ENCODE peak calls at places on chromosomes 11 and 22, in nine cellular contexts. N is heart right ventricle, W is GM23248, Y is IMR-90, H is mucosa of descending colon, X is PC-9, C is psoas muscle, I is HCT116, F is cardiac muscle cell. E is an unnamed sample.

GRCh38 chr11:31805037-31805628 is 6.0 kb downstream of the PAX6 start:
- DNase-seq in I (no peak), H (no peak), W (no peak), C (no peak), Y (no peak), X (no peak), N (no peak), F (no peak), E (no peak)

GRCh38 chr11:68335693-68336092 is 23.3 kb downstream of the LRP5 start:
- DNase-seq in I (no peak), Y (no peak), F (no peak), C (no peak), W (no peak), X (no peak), H (no peak), N (no peak), E (no peak)

GRCh38 chr11:69922596-69923111 is 103.4 kb upstream of the FGF3 start:
- DNase-seq in N (no peak), I (no peak), X (no peak), Y (no peak), C (no peak), W (no peak), H (no peak), F (no peak), E (no peak)

GRCh38 chr11:116861539-116861938 is 24.1 kb upstream of the APOA1 start:
- DNase-seq in X (no peak), H (no peak), N (no peak), W (peak; percentile 80), F (no peak), C (no peak), Y (peak; percentile 83), I (no peak), E (no peak)

GRCh38 chr11:47071871-47072270 is 104.8 kb downstream of the ARFGAP2 start:
- DNase-seq in C (no peak), Y (no peak), F (no peak), X (no peak), N (no peak), I (no peak), W (peak; percentile 12), H (no peak), E (peak; percentile 47)

GRCh38 chr22:49514656-49515055 is 313.0 kb downstream of the BRD1 start:
- DNase-seq in X (no peak), H (no peak), W (no peak), F (no peak), Y (no peak), C (no peak), N (no peak), I (no peak), E (no peak)

GRCh38 chr11:34028407-34028804 is 23.1 kb upstream of the CAPRIN1 start:
- DNase-seq in H (no peak), W (peak; percentile 85), I (no peak), F (no peak), N (peak; percentile 38), C (peak; percentile 23), Y (peak; percentile 8), X (no peak), E (no peak)

GRCh38 chr11:2772544-2773031 is 72.8 kb upstream of the KCNQ1OT1 start:
- DNase-seq in F (no peak), I (peak; percentile 31), C (no peak), W (peak; percentile 74), H (peak; percentile 20), N (no peak), Y (peak; percentile 75), X (peak; percentile 63), E (peak; percentile 3)

GRCh38 chr22:38346506-38346905 is 29.3 kb upstream of the CSNK1E start:
- DNase-seq in H (peak; percentile 43), C (no peak), N (no peak), F (no peak), W (no peak), Y (no peak), I (no peak), X (no peak), E (no peak)

GRCh38 chr11:10134975-10135481 is 159.0 kb downstream of the SBF2 start:
- DNase-seq in Y (no peak), I (no peak), C (no peak), X (no peak), W (no peak), N (no peak), H (no peak), F (no peak), E (no peak)

GRCh38 chr11:70495351-70496310 is 97.3 kb downstream of the CTTN start:
- DNase-seq in C (no peak), F (no peak), W (no peak), Y (no peak), X (no peak), H (peak; percentile 28), I (no peak), N (no peak), E (peak; percentile 19)

GRCh38 chr11:117418685-117419084 is 91.0 kb downstream of the CEP164 start:
- DNase-seq in W (no peak), I (no peak), F (no peak), N (no peak), X (no peak), H (no peak), Y (no peak), C (no peak), E (no peak)

DNA sequence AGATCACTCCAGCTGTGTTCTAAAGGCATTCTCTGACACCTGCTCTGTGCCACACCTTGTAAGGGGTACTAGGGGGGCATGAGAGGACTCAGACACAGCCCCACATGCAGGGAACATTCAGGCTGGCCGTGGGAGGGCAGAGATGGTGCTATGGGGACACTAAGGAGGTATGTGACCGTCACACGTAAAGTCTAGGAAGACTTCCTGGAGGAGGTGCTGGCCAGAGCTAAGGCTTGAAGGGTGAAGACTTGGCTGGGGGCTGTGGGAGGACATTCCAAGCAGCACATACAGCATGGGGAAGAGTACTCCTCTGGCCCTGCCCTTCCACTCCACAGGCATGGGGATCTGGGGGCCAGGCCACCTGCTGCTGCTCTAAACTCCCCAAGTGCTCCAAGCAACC is 48.5 kb upstream of the TCF20 start:
- DNase-seq in W (no peak), H (no peak), N (no peak), I (no peak), Y (no peak), C (no peak), X (no peak), F (no peak), E (no peak)
- H3K4me1 ChIP-seq in W (no peaks in the 10 kb centered on the region), H (peaks cover 73% of the 10 kb centered on the region), N (peaks cover 2% of the 10 kb centered on the region), I (peaks cover 33% of the 10 kb centered on the region), Y (no peaks in the 10 kb centered on the region), C (no peaks in the 10 kb centered on the region), X (peaks cover 27% of the 10 kb centered on the region), F (peaks cover 46% of the 10 kb centered on the region), E (peaks cover 6% of the 10 kb centered on the region)

GRCh38 chr11:126592496-126593410 is 237.3 kb downstream of the ST3GAL4 start:
- DNase-seq in X (no peak), N (no peak), F (no peak), Y (peak; percentile 12), W (no peak), C (no peak), H (no peak), I (no peak), E (no peak)
- H3K4me1 ChIP-seq in X (no peaks in the 10 kb centered on the region), N (no peaks in the 10 kb centered on the region), F (peaks cover 8% of the 10 kb centered on the region), Y (no peaks in the 10 kb centered on the region), W (no peaks in the 10 kb centered on the region), C (no peaks in the 10 kb centered on the region), H (no peaks in the 10 kb centered on the region), I (no peaks in the 10 kb centered on the region), E (no peaks in the 10 kb centered on the region)

GRCh38 chr11:27603376-27603775 is 96.8 kb upstream of the LIN7C start:
- DNase-seq in I (no peak), Y (no peak), F (no peak), H (no peak), N (no peak), W (no peak), C (no peak), X (no peak), E (no peak)

GRCh38 chr11:27600656-27601055 is 94.1 kb upstream of the LIN7C start:
- DNase-seq in X (no peak), W (no peak), N (no peak), H (no peak), I (no peak), C (no peak), F (no peak), Y (no peak), E (no peak)

GRCh38 chr11:27596388-27596787 is 89.8 kb upstream of the LIN7C start:
- DNase-seq in X (no peak), F (no peak), Y (no peak), I (no peak), H (no peak), W (no peak), N (no peak), C (no peak), E (no peak)

GRCh38 chr11:27596802-27597201 is 90.2 kb upstream of the LIN7C start:
- DNase-seq in F (no peak), H (no peak), C (no peak), X (no peak), I (no peak), N (no peak), Y (no peak), W (no peak), E (no peak)

DNA sequence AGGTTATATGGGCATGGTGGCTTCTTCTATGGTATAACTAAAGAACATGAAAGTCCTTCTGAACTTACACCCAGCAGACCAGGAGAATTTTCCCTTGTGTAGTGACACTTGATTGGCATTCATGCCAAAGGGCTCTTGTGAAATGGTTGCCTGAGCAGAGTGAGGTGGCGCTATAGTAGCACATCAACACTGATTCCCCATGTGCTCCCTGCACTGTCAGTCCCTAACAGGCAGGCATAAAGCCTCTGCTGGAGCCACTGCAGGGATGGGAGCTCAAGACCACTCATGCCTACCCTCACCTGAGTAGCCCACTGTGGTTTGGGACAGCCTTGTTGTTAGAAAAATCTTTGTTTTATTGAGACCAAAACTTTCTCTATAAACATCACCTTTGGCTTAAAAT is 92.6 kb upstream of the LIN7C start:
- DNase-seq in W (no peak), F (no peak), Y (no peak), X (no peak), H (no peak), C (no peak), N (no peak), I (peak; percentile 4), E (no peak)
- H3K4me1 ChIP-seq in W (no peaks in the 10 kb centered on the region), F (no peaks in the 10 kb centered on the region), Y (no peaks in the 10 kb centered on the region), X (peaks cover 18% of the 10 kb centered on the region), H (no peaks in the 10 kb centered on the region), C (no peaks in the 10 kb centered on the region), N (no peaks in the 10 kb centered on the region), I (no peaks in the 10 kb centered on the region), E (no peaks in the 10 kb centered on the region)

GRCh38 chr22:42297778-42298177 is 27.3 kb upstream of the TCF20 start:
- DNase-seq in Y (no peak), H (no peak), I (no peak), C (no peak), F (no peak), N (no peak), X (no peak), W (no peak), E (no peak)

GRCh38 chr22:42294034-42294985 is 23.9 kb upstream of the TCF20 start:
- DNase-seq in N (peak; percentile 65), W (peak; percentile 60), F (peak; percentile 87), X (peak; percentile 55), H (no peak), Y (peak; percentile 41), C (no peak), I (no peak), E (peak; percentile 67)

GRCh38 chr22:42298746-42299145 is 28.3 kb upstream of the TCF20 start:
- DNase-seq in W (no peak), C (no peak), F (no peak), N (no peak), H (no peak), I (no peak), Y (no peak), X (no peak), E (no peak)

GRCh38 chr22:42296883-42297282 is 26.4 kb upstream of the TCF20 start:
- DNase-seq in X (no peak), I (no peak), C (no peak), F (no peak), N (no peak), Y (no peak), H (no peak), W (no peak), E (no peak)

GRCh38 chr22:42296381-42296853 is 26.0 kb upstream of the TCF20 start:
- DNase-seq in Y (no peak), W (no peak), F (no peak), C (no peak), X (no peak), I (no peak), H (no peak), N (peak; percentile 38), E (peak; percentile 76)
- H3K4me1 ChIP-seq in Y (peaks cover 2% of the 10 kb centered on the region), W (no peaks in the 10 kb centered on the region), F (peaks cover 17% of the 10 kb centered on the region), C (no peaks in the 10 kb centered on the region), X (peaks cover 31% of the 10 kb centered on the region), I (peaks cover 6% of the 10 kb centered on the region), H (peaks cover 52% of the 10 kb centered on the region), N (peaks cover 8% of the 10 kb centered on the region), E (peaks cover 7% of the 10 kb centered on the region)

E was measured in heart left ventricle.